ENCODE peak calls at places on chromosomes 5 and 9, in nine cellular contexts. M, N, B, K, O, S, J, L and I are unnamed samples.

GRCh38 chr9:121860213-121860612 is 208.8 kb downstream of the DAB2IP start:
- DNase-seq in J (no peak), N (no peak), B (no peak), L (no peak), M (no peak), O (no peak), S (no peak), K (no peak), I (no peak)

GRCh38 chr5:156400542-156400941 is 73.6 kb downstream of the SGCD start:
- DNase-seq in N (no peak), S (no peak), J (no peak), B (no peak), M (no peak), L (no peak), O (no peak), K (no peak), I (no peak)

GRCh38 chr5:6504677-6505414 is 56.2 kb downstream of the UBE2QL1 start:
- DNase-seq in O (no peak), L (no peak), K (no peak), M (no peak), B (peak; percentile 71), S (no peak), N (no peak), J (no peak), I (no peak)

GRCh38 chr5:147879784-147880183 is 1.3 kb downstream of the SCGB3A2 start:
- DNase-seq in M (no peak), B (no peak), K (no peak), L (no peak), O (no peak), N (no peak), J (no peak), S (no peak), I (no peak)

GRCh38 chr9:126806336-126806735 is 1.5 kb downstream of the ZBTB43 start:
- DNase-seq in K (peak; percentile 36), O (no peak), M (no peak), S (no peak), N (peak; percentile 63), L (no peak), B (no peak), J (no peak), I (no peak)

GRCh38 chr5:173946353-173946752 is 42.6 kb upstream of the C5orf47 start:
- DNase-seq in N (no peak), M (no peak), B (no peak), O (no peak), L (no peak), K (no peak), S (no peak), J (no peak), I (no peak)

GRCh38 chr5:141618030-141618803 is 583 bp downstream of the DIAPH1 start:
- DNase-seq in L (peak; percentile 73), B (no peak), S (peak; percentile 69), J (peak; percentile 85), M (no peak), N (peak; percentile 21), O (peak; percentile 39), K (no peak), I (peak; percentile 91)

GRCh38 chr5:58751222-58751621 is 168.3 kb downstream of the RAB3C start:
- DNase-seq in L (no peak), B (peak; percentile 9), O (no peak), J (no peak), M (no peak), N (peak; percentile 4), K (peak; percentile 20), S (no peak), I (no peak)

GRCh38 chr9:134028076-134028475 is 2.8 kb downstream of the BRD3OS start:
- DNase-seq in N (no peak), M (no peak), J (no peak), L (no peak), S (no peak), B (no peak), K (no peak), O (no peak), I (no peak)

GRCh38 chr9:98368366-98369065 is 113.1 kb upstream of the TBC1D2 start:
- DNase-seq in O (no peak), B (no peak), L (no peak), S (no peak), K (peak; percentile 23), N (peak; percentile 78), M (no peak), J (no peak), I (no peak)

GRCh38 chr9:5557606-5558587 is 47.6 kb downstream of the PDCD1LG2 start:
- DNase-seq in O (no peak), B (no peak), N (peak; percentile 83), M (peak; percentile 48), L (peak; percentile 9), J (no peak), S (no peak), K (no peak), I (no peak)

GRCh38 chr5:115423541-115423940 is 121.0 kb downstream of the FEM1C start:
- DNase-seq in K (no peak), M (no peak), N (peak; percentile 64), L (peak; percentile 28), S (peak; percentile 46), J (no peak), B (no peak), O (no peak), I (no peak)

GRCh38 chr5:171207256-171207866 is 101.7 kb upstream of the TLX3 start:
- DNase-seq in K (peak; percentile 67), N (peak; percentile 54), B (no peak), L (peak; percentile 61), O (no peak), M (peak; percentile 11), J (peak; percentile 80), S (no peak), I (no peak)

GRCh38 chr5:158875272-158875679 is 224.4 kb downstream of the EBF1 start:
- DNase-seq in B (no peak), M (peak; percentile 46), L (no peak), N (peak; percentile 68), O (no peak), J (no peak), S (no peak), K (peak; percentile 64), I (no peak)

GRCh38 chr5:176609724-176610429 is at the start of gene GPRIN1:
- DNase-seq in N (peak; percentile 34), M (peak; percentile 79), K (peak; percentile 43), S (peak; percentile 94), L (peak; percentile 94), O (peak; percentile 64), B (no peak), J (peak; percentile 79), I (no peak)

GRCh38 chr9:976258-976804 is at the start of gene DMRT3:
- DNase-seq in L (peak; percentile 85), B (no peak), O (peak; percentile 48), S (peak; percentile 69), M (no peak), J (peak; percentile 88), K (no peak), N (no peak), I (no peak)

DNA sequence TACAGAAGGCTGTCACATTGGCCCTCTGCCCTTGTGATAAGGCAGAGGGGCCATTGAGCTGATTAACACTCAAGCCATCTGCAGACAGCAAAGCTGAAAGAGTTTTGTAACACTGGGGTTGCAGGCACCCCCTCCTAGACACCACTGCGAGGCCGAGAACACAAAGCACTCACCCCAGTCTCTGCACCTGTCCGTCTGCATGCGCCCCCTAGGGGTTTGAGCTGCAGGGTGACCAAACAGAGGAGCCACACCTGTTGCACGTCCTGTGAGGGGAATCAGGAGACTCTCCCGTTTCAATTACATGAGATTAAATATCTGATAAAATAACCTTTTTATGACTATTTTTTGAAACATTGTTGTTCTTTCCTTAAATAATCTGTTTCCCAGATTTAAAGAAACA is 1180.4 kb downstream of the CDH9 start:
- DNase-seq in J (peak; percentile 88), S (no peak), K (no peak), O (no peak), L (peak; percentile 52), M (no peak), N (no peak), B (no peak), I (no peak)
- TF ChIP-seq CTCF in J (peak; percentile 92), S (no peak), K (no peak), O (peak; percentile 47), L (peak; percentile 68), M (no peak), N (no peak), B (no peak), I (peak; percentile 41)

GRCh38 chr5:143231973-143232812 is 171.3 kb downstream of the NR3C1 start:
- DNase-seq in B (no peak), M (no peak), N (no peak), S (no peak), K (no peak), J (no peak), O (no peak), L (no peak), I (no peak)
- TF ChIP-seq CTCF in B (no peak), M (no peak), N (no peak), S (no peak), K (no peak), J (no peak), O (no peak), L (no peak), I (no peak)

GRCh38 chr5:99000878-99001277 is 72.1 kb upstream of the CHD1 start:
- DNase-seq in J (no peak), K (peak; percentile 75), B (no peak), M (no peak), O (no peak), L (no peak), N (peak; percentile 21), S (no peak), I (no peak)

GRCh38 chr5:98997000-98997399 is 68.2 kb upstream of the CHD1 start:
- DNase-seq in N (peak; percentile 83), L (no peak), M (no peak), J (no peak), B (no peak), K (peak; percentile 47), O (no peak), S (no peak), I (no peak)

GRCh38 chr5:99000221-99000620 is 71.4 kb upstream of the CHD1 start:
- DNase-seq in M (no peak), O (no peak), S (no peak), L (no peak), N (no peak), J (no peak), K (no peak), B (no peak), I (no peak)

GRCh38 chr5:98994636-98995035 is 65.8 kb upstream of the CHD1 start:
- DNase-seq in N (no peak), S (no peak), K (no peak), O (no peak), J (no peak), L (no peak), B (no peak), M (no peak), I (no peak)

DNA sequence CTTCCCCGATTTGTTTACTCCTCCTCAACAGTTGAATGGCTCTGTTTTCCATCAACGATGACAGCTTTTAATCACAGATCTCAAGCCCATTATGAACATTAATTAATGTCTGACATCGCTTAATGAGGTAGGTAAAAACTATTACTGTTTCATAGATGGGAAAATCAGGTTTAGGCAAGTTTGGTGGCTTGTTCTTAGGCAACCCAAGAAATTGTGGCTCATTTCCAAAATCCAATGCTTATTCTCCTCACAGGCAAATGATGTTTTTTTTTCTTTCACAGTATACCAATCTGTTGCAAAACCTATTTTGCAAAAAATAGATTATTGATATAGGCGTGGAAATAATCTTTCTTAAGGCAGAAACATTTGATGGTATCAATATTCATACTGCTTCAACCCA is 70.8 kb upstream of the CHD1 start:
- DNase-seq in N (no peak), J (no peak), L (no peak), O (no peak), M (no peak), K (no peak), B (no peak), S (no peak), I (no peak)
- TF ChIP-seq CTCF in N (no peak), J (no peak), L (no peak), O (no peak), M (no peak), K (no peak), B (no peak), S (no peak), I (no peak)

GRCh38 chr9:35658894-35659220 is 765 bp downstream of the CCDC107 start:
- DNase-seq in B (no peak), K (peak; percentile 57), M (no peak), S (no peak), L (peak; percentile 47), N (peak; percentile 64), J (no peak), O (no peak), I (no peak)
- TF ChIP-seq CTCF in B (no peak), K (no peak), M (no peak), S (no peak), L (no peak), N (no peak), J (no peak), O (no peak), I (no peak)